ENCODE peak calls at places on chromosomes 16 and 17, in nine cellular contexts. S, B, K, U, Z, F, H, P and I are unnamed samples.
A peak's percentile ranks its signal among the peaks of the same experiment; 100 is the strongest.

GRCh38 chr17:20779521-20779920 is 200.0 kb downstream of the CDRT15L2 start:
- DNase-seq in S (no peak), B (no peak), K (no peak), U (no peak), Z (no peak), F (no peak), H (no peak), P (no peak), I (no peak)

GRCh38 chr17:78925662-78926555 is 722 bp upstream of the TIMP2 start:
- DNase-seq in S (peak; percentile 84), B (no peak), K (peak; percentile 45), U (peak; percentile 82), Z (peak; percentile 45), F (peak; percentile 88), H (peak; percentile 73), P (peak; percentile 60), I (no peak)

GRCh38 chr16:29804455-29805231 is 1.7 kb upstream of the MAZ start:
- DNase-seq in S (peak; percentile 67), B (no peak), K (peak; percentile 43), U (no peak), Z (peak; percentile 39), F (peak; percentile 80), H (peak; percentile 37), P (no peak), I (no peak)

GRCh38 chr16:3171181-3171854 is 16.7 kb upstream of the OR1F1 start:
- DNase-seq in S (no peak), B (no peak), K (peak; percentile 47), U (no peak), Z (no peak), F (no peak), H (no peak), P (no peak), I (no peak)

GRCh38 chr16:4634768-4635167 is 10.1 kb downstream of the MGRN1 start:
- DNase-seq in S (no peak), B (no peak), K (no peak), U (no peak), Z (no peak), F (no peak), H (no peak), P (no peak), I (no peak)

GRCh38 chr17:75380315-75380714 is 25.2 kb downstream of the GRB2 start:
- DNase-seq in S (no peak), B (no peak), K (no peak), U (no peak), Z (no peak), F (no peak), H (no peak), P (no peak), I (no peak)

GRCh38 chr17:61097786-61098185 is 301.9 kb upstream of the TBX2 start:
- DNase-seq in S (no peak), B (no peak), K (no peak), U (no peak), Z (no peak), F (no peak), H (no peak), P (no peak), I (no peak)

GRCh38 chr17:1482686-1483445 is 9.6 kb downstream of the MYO1C start:
- DNase-seq in S (peak; percentile 48), B (no peak), K (no peak), U (no peak), Z (no peak), F (peak; percentile 76), H (no peak), P (no peak), I (no peak)

GRCh38 chr17:72876413-72876812 is 216.1 kb downstream of the SLC39A11 start:
- DNase-seq in S (no peak), B (no peak), K (no peak), U (no peak), Z (no peak), F (no peak), H (no peak), P (no peak), I (no peak)

GRCh38 chr17:75390982-75391381 is 14.5 kb downstream of the GRB2 start:
- DNase-seq in S (no peak), B (no peak), K (no peak), U (no peak), Z (no peak), F (no peak), H (no peak), P (no peak), I (no peak)

GRCh38 chr16:78183437-78183836 is 84.0 kb downstream of the WWOX start:
- DNase-seq in S (no peak), B (no peak), K (no peak), U (no peak), Z (no peak), F (no peak), H (no peak), P (no peak), I (no peak)

GRCh38 chr17:57498443-57498842 is 242.1 kb downstream of the MSI2 start:
- DNase-seq in S (no peak), B (no peak), K (no peak), U (no peak), Z (no peak), F (no peak), H (no peak), P (no peak), I (no peak)

GRCh38 chr16:85448557-85449194 is 164.4 kb upstream of the GSE1 start:
- DNase-seq in S (no peak), B (no peak), K (no peak), U (no peak), Z (peak; percentile 84), F (no peak), H (peak; percentile 71), P (no peak), I (no peak)

GRCh38 chr17:45841883-45842525 is 2.7 kb upstream of the SPPL2C start:
- DNase-seq in S (no peak), B (no peak), K (no peak), U (no peak), Z (no peak), F (no peak), H (no peak), P (no peak), I (no peak)

GRCh38 chr16:15856901-15857778 is at the start of gene MYH11:
- DNase-seq in S (no peak), B (peak; percentile 38), K (peak; percentile 71), U (no peak), Z (no peak), F (no peak), H (peak; percentile 31), P (no peak), I (no peak)

GRCh38 chr16:11085025-11085485 is 140.7 kb downstream of the CLEC16A start:
- DNase-seq in S (no peak), B (no peak), K (peak; percentile 32), U (no peak), Z (no peak), F (no peak), H (no peak), P (no peak), I (no peak)

GRCh38 chr16:75280331-75280804 is 28.9 kb upstream of the BCAR1 start:
- DNase-seq in S (no peak), B (no peak), K (no peak), U (no peak), Z (no peak), F (no peak), H (no peak), P (no peak), I (no peak)

GRCh38 chr17:42617956-42618431 is 8.5 kb downstream of the TUBG1 start:
- DNase-seq in S (no peak), B (no peak), K (no peak), U (no peak), Z (no peak), F (no peak), H (peak; percentile 20), P (no peak), I (no peak)

GRCh38 chr17:61431594-61432311 is 20.5 kb upstream of the TBX4 start:
- DNase-seq in S (no peak), B (no peak), K (no peak), U (no peak), Z (no peak), F (no peak), H (no peak), P (no peak), I (no peak)

GRCh38 chr17:51164911-51165679 is 1.1 kb upstream of the NME2 start:
- DNase-seq in S (no peak), B (no peak), K (peak; percentile 50), U (no peak), Z (no peak), F (no peak), H (no peak), P (no peak), I (no peak)

GRCh38 chr17:58595194-58595792 is 80.9 kb upstream of the MTMR4 start:
- DNase-seq in S (no peak), B (no peak), K (no peak), U (no peak), Z (no peak), F (no peak), H (no peak), P (no peak), I (no peak)
- TF ChIP-seq CTCF in S (no peak), B (no peak), K (no peak), U (no peak), Z (no peak), F (no peak), H (no peak), P (no peak), I (no peak)

DNA sequence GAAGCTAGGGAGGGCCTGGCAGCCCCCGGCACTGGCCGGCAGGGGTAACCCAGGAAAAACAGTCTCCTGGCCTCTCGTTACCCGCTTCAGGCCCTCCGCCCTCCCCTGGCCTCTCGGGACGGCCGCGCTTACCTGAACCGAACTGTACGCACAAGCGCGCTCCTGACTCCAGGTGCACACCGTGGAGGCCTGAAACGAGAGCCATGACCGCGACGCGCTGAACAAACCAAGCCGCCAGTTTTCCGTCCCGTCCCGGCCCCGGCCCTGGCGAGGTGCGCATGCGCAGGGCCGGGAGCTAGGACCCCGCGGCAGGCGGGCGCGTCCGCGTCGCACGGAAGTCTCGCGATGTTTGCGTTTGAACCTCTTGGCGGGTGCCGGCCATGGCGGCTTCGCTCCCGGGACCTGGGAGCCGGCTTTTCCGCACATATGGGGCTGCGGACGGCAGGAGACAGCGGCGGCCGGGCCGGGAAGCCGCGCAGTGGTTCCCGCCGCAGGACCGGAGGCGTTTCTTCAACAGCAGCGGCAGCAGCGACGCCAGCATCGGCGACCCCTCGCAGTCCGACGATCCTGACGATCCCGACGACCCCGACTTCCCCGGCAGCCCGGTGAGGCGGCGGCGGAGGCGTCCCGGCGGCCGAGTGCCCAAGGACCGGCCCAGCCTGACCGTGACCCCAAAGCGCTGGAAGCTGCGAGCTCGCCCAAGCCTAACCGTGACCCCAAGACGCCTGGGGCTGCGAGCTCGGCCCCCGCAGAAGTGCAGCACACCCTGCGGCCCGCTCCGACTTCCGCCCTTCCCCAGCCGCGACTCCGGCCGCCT is at the start of gene HASPIN:
- DNase-seq in S (peak; percentile 90), B (peak; percentile 96), K (peak; percentile 99), U (peak; percentile 47), Z (peak; percentile 93), F (peak; percentile 96), H (peak; percentile 92), P (peak; percentile 65), I (peak; percentile 97)
- TF ChIP-seq CTCF in S (peak; percentile 57), B (peak; percentile 49), K (peak; percentile 47), U (peak; percentile 47), Z (no peak), F (peak; percentile 26), H (peak; percentile 26), P (peak; percentile 33), I (peak; percentile 35)

GRCh38 chr17:70527364-70527888 is 358.1 kb downstream of the KCNJ2 start:
- DNase-seq in S (no peak), B (no peak), K (no peak), U (no peak), Z (no peak), F (no peak), H (no peak), P (no peak), I (no peak)
- TF ChIP-seq CTCF in S (no peak), B (no peak), K (no peak), U (no peak), Z (no peak), F (no peak), H (no peak), P (no peak), I (no peak)

GRCh38 chr17:3602499-3602898 is 6.7 kb downstream of the TRPV1 start:
- DNase-seq in S (no peak), B (no peak), K (peak; percentile 77), U (no peak), Z (no peak), F (no peak), H (no peak), P (no peak), I (no peak)
- TF ChIP-seq CTCF in S (peak; percentile 59), B (peak; percentile 57), K (peak; percentile 65), U (peak; percentile 40), Z (no peak), F (peak; percentile 48), H (peak; percentile 27), P (peak; percentile 18), I (peak; percentile 39)